ENCODE peak calls at places on chromosome 11, in five cellular contexts. P is AG20443; W is foreskin fibroblast; H is activated T-helper 9 cell treated with anti-CD3 and anti-CD28 coated beads, Interleukin-2, amount 50 U/mL, for 16 hours; K is GOT3. R is an unnamed sample.

GRCh38 chr11:123943738-123944137 is at the start of gene OR6T1:
- DNase-seq in H (no peak), P (no peak), K (no peak), W (no peak), R (no peak)

GRCh38 chr11:838441-839279 is 3.7 kb downstream of the POLR2L start:
- DNase-seq in K (no peak), W (peak; percentile 62), P (peak; percentile 49), H (no peak), R (no peak)

GRCh38 chr11:118892515-118892914 is 8.8 kb downstream of the CXCR5 start:
- DNase-seq in W (no peak), H (no peak), K (no peak), P (no peak), R (no peak)

GRCh38 chr11:11789735-11790369 is 51.9 kb upstream of the USP47 start:
- DNase-seq in H (no peak), W (no peak), P (peak; percentile 37), K (no peak), R (no peak)

GRCh38 chr11:67345949-67346819 is 7.2 kb downstream of the POLD4 start:
- DNase-seq in W (peak; percentile 60), K (no peak), H (no peak), P (peak; percentile 58), R (peak; percentile 54)

GRCh38 chr11:78708388-78708787 is 133.7 kb upstream of the NARS2 start:
- DNase-seq in W (peak; percentile 19), H (no peak), K (no peak), P (peak; percentile 33), R (no peak)

GRCh38 chr11:61972796-61973602 is 5.6 kb upstream of the FTH1 start:
- DNase-seq in P (peak; percentile 58), H (no peak), K (no peak), W (peak; percentile 66), R (peak; percentile 81)

GRCh38 chr11:83070878-83071640 is 638 bp downstream of the RAB30 start:
- DNase-seq in W (no peak), P (no peak), K (no peak), H (peak; percentile 8), R (peak; percentile 14)

GRCh38 chr11:107707807-107708206 is 4.0 kb downstream of the SLN start:
- DNase-seq in H (no peak), K (no peak), P (no peak), W (no peak), R (no peak)

GRCh38 chr11:118012083-118012669 is 26.0 kb downstream of the IL10RA start:
- DNase-seq in K (no peak), H (no peak), P (peak; percentile 36), W (peak; percentile 3), R (peak; percentile 5)

GRCh38 chr11:92154611-92155010 is 70.0 kb upstream of the FAT3 start:
- DNase-seq in W (no peak), H (no peak), P (no peak), K (no peak), R (no peak)

GRCh38 chr11:110857885-110858555 is 145.8 kb upstream of the ARHGAP20 start:
- DNase-seq in H (no peak), W (peak; percentile 85), P (peak; percentile 60), K (no peak), R (peak; percentile 66)

GRCh38 chr11:33552756-33553155 is 147.9 kb downstream of the C11orf91 start:
- DNase-seq in W (no peak), P (no peak), H (no peak), K (no peak), R (peak; percentile 7)

GRCh38 chr11:115217726-115218311 is 286.4 kb downstream of the CADM1 start:
- DNase-seq in K (no peak), H (no peak), P (no peak), W (no peak), R (no peak)

R was measured in HCEC 1CT.